ENCODE peak calls at places on chromosomes 11 and 22, in six cellular contexts. V is A172, B is left ventricle myocardium inferior, H is caudate nucleus, Y is endodermal cell, U is M059J. A is an unnamed sample.

GRCh38 chr22:41479671-41480396 is 10.9 kb downstream of the ACO2 start:
- DNase-seq in U (peak), H (peak), Y (peak), B (no peak), V (peak), A (no peak)

GRCh38 chr22:50008151-50009040 is 4.2 kb downstream of the IL17REL start:
- DNase-seq in H (no peak), Y (peak), B (peak), V (no peak), U (no peak), A (no peak)

GRCh38 chr11:118406599-118407166 is 5.3 kb downstream of the ATP5MG start:
- DNase-seq in B (no peak), V (no peak), H (no peak), U (peak), Y (no peak), A (no peak)

GRCh38 chr11:127338380-127339259 is 338.1 kb upstream of the KIRREL3 start:
- DNase-seq in B (no peak), U (peak), V (no peak), H (no peak), Y (peak), A (no peak)

GRCh38 chr22:38120359-38121110 is 10.1 kb upstream of the BAIAP2L2 start:
- DNase-seq in B (no peak), H (no peak), V (no peak), U (no peak), Y (no peak), A (no peak)

GRCh38 chr11:128648711-128649110 is 45.2 kb upstream of the FLI1 start:
- DNase-seq in B (no peak), Y (no peak), V (no peak), H (no peak), U (no peak), A (no peak)

GRCh38 chr11:78469905-78470304 is 52.3 kb upstream of the GAB2 start:
- DNase-seq in B (no peak), Y (no peak), U (no peak), H (no peak), V (no peak), A (no peak)

GRCh38 chr11:63804259-63804658 is 9.0 kb upstream of the SPINDOC start:
- DNase-seq in B (no peak), H (no peak), U (peak), V (no peak), Y (no peak), A (no peak)

GRCh38 chr11:59767212-59767611 is 12.0 kb downstream of the STX3 start:
- DNase-seq in U (no peak), B (no peak), Y (no peak), H (no peak), V (no peak), A (no peak)

GRCh38 chr22:37804886-37805857 is 2.6 kb upstream of the GCAT start:
- DNase-seq in B (peak), V (no peak), H (peak), Y (peak), U (peak), A (peak)

GRCh38 chr11:15780837-15781236 is 575.5 kb downstream of the SOX6 start:
- DNase-seq in V (no peak), U (no peak), B (no peak), H (no peak), Y (no peak), A (no peak)

GRCh38 chr11:7575841-7576451 is 62.1 kb downstream of the PPFIBP2 start:
- DNase-seq in U (peak), H (peak), Y (peak), B (no peak), V (peak), A (peak)

GRCh38 chr22:26416670-26417270 is 12.3 kb upstream of the ASPHD2 start:
- DNase-seq in B (no peak), Y (peak), U (peak), H (peak), V (peak), A (no peak)

GRCh38 chr11:19922689-19923035 is 210.0 kb downstream of the NAV2 start:
- DNase-seq in H (no peak), V (no peak), Y (no peak), U (peak), B (no peak), A (no peak)

A was measured in heart left ventricle.